ENCODE peak calls at places on chromosomes 1 and 21, in four cellular contexts. O, Z, Y and S are unnamed samples.

GRCh38 chr1:2837316-2837715 is 35.8 kb upstream of the TTC34 start:
- DNase-seq in O (no peak), Z (no peak), Y (no peak), S (no peak)

GRCh38 chr1:96968582-96969378 is 247.2 kb downstream of the PTBP2 start:
- DNase-seq in O (no peak), Z (no peak), Y (peak), S (peak)

GRCh38 chr1:172345077-172345476 is 75.4 kb upstream of the C1orf105 start:
- DNase-seq in O (no peak), Z (no peak), Y (no peak), S (no peak)

GRCh38 chr21:45580181-45580575 is 37.9 kb upstream of the SLC19A1 start:
- DNase-seq in O (no peak), Z (no peak), Y (no peak), S (no peak)

GRCh38 chr1:41650176-41650519 is 165.7 kb upstream of the EDN2 start:
- DNase-seq in O (peak), Z (peak), Y (peak), S (peak)

GRCh38 chr1:26529655-26530539 is at the start of gene RPS6KA1:
- DNase-seq in O (peak), Z (peak), Y (peak), S (peak)

GRCh38 chr21:45805321-45805720 is 161.8 kb downstream of the PCBP3 start:
- DNase-seq in O (no peak), Z (no peak), Y (no peak), S (no peak)

GRCh38 chr1:82348487-82348886 is 547.8 kb downstream of the ADGRL2 start:
- DNase-seq in O (no peak), Z (no peak), Y (no peak), S (no peak)

GRCh38 chr1:214494706-214495105 is 56.7 kb downstream of the PTPN14 start:
- DNase-seq in O (no peak), Z (peak), Y (peak), S (no peak)